ENCODE peak calls at places on chromosomes 12 and 14, in five cellular contexts. One of them, this sample, is unnamed.

GRCh38 chr14:50410921-50411320 is 14.2 kb upstream of the CDKL1 start:
- DNase-seq in CD4-positive, alpha-beta T cell: no peak
- DNase-seq in psoas muscle: no peak
- DNase-seq in CD8-positive, alpha-beta memory T cell: no peak
- DNase-seq in heart right ventricle: no peak
- DNase-seq in this sample: no peak

GRCh38 chr12:68745376-68745903 is 536 bp upstream of the SLC35E3 start:
- DNase-seq in heart right ventricle: no peak
- DNase-seq in CD8-positive, alpha-beta memory T cell: no peak
- DNase-seq in psoas muscle: no peak
- DNase-seq in CD4-positive, alpha-beta T cell: no peak
- DNase-seq in this sample: no peak

GRCh38 chr12:13024151-13024946 is 19.8 kb upstream of the FAM234B start:
- DNase-seq in heart right ventricle: no peak
- DNase-seq in CD4-positive, alpha-beta T cell: no peak
- DNase-seq in CD8-positive, alpha-beta memory T cell: no peak
- DNase-seq in psoas muscle: no peak
- DNase-seq in this sample: peak

GRCh38 chr12:51591020-51591901 is at the start of gene SCN8A:
- DNase-seq in psoas muscle: peak
- DNase-seq in heart right ventricle: peak
- DNase-seq in CD8-positive, alpha-beta memory T cell: peak
- DNase-seq in CD4-positive, alpha-beta T cell: peak
- DNase-seq in this sample: peak

GRCh38 chr12:105623337-105623736 is 292.8 kb downstream of the C12orf75 start:
- DNase-seq in CD4-positive, alpha-beta T cell: no peak
- DNase-seq in heart right ventricle: no peak
- DNase-seq in psoas muscle: no peak
- DNase-seq in CD8-positive, alpha-beta memory T cell: no peak
- DNase-seq in this sample: no peak

GRCh38 chr14:58048219-58048618 is 103.8 kb downstream of the ARMH4 start:
- DNase-seq in psoas muscle: no peak
- DNase-seq in heart right ventricle: no peak
- DNase-seq in CD8-positive, alpha-beta memory T cell: no peak
- DNase-seq in CD4-positive, alpha-beta T cell: no peak
- DNase-seq in this sample: no peak

GRCh38 chr14:101950516-101951215 is 13.7 kb upstream of the DYNC1H1 start:
- DNase-seq in CD8-positive, alpha-beta memory T cell: no peak
- DNase-seq in CD4-positive, alpha-beta T cell: no peak
- DNase-seq in heart right ventricle: no peak
- DNase-seq in psoas muscle: no peak
- DNase-seq in this sample: peak

GRCh38 chr12:78062781-78063180 is 232.1 kb downstream of the NAV3 start:
- DNase-seq in CD4-positive, alpha-beta T cell: no peak
- DNase-seq in heart right ventricle: peak
- DNase-seq in psoas muscle: no peak
- DNase-seq in CD8-positive, alpha-beta memory T cell: no peak
- DNase-seq in this sample: peak

GRCh38 chr14:71632440-71632946 is 299.7 kb upstream of the RGS6 start:
- DNase-seq in heart right ventricle: no peak
- DNase-seq in CD4-positive, alpha-beta T cell: no peak
- DNase-seq in CD8-positive, alpha-beta memory T cell: no peak
- DNase-seq in psoas muscle: no peak
- DNase-seq in this sample: no peak

GRCh38 chr12:49956663-49957569 is 4.8 kb upstream of the AQP5 start:
- DNase-seq in psoas muscle: no peak
- DNase-seq in CD4-positive, alpha-beta T cell: no peak
- DNase-seq in CD8-positive, alpha-beta memory T cell: no peak
- DNase-seq in heart right ventricle: no peak
- DNase-seq in this sample: no peak

GRCh38 chr12:132582582-132583279 is 27.7 kb downstream of the LRCOL1 start:
- DNase-seq in heart right ventricle: no peak
- DNase-seq in CD8-positive, alpha-beta memory T cell: no peak
- DNase-seq in psoas muscle: peak
- DNase-seq in CD4-positive, alpha-beta T cell: no peak
- DNase-seq in this sample: no peak

GRCh38 chr14:50766338-50766886 is 64.5 kb downstream of the NIN start:
- DNase-seq in psoas muscle: no peak
- DNase-seq in heart right ventricle: no peak
- DNase-seq in CD8-positive, alpha-beta memory T cell: no peak
- DNase-seq in CD4-positive, alpha-beta T cell: no peak
- DNase-seq in this sample: no peak

GRCh38 chr14:92439551-92440344 is 73.8 kb upstream of the RIN3 start:
- DNase-seq in CD4-positive, alpha-beta T cell: no peak
- DNase-seq in heart right ventricle: peak
- DNase-seq in CD8-positive, alpha-beta memory T cell: no peak
- DNase-seq in psoas muscle: no peak
- DNase-seq in this sample: no peak

GRCh38 chr12:6383572-6384498 is at the start of gene LTBR:
- DNase-seq in psoas muscle: peak
- DNase-seq in CD8-positive, alpha-beta memory T cell: no peak
- DNase-seq in CD4-positive, alpha-beta T cell: no peak
- DNase-seq in heart right ventricle: peak
- DNase-seq in this sample: peak

GRCh38 chr14:66403183-66403582 is 83.0 kb upstream of the CCDC196 start:
- DNase-seq in CD8-positive, alpha-beta memory T cell: no peak
- DNase-seq in CD4-positive, alpha-beta T cell: no peak
- DNase-seq in heart right ventricle: no peak
- DNase-seq in psoas muscle: no peak
- DNase-seq in this sample: no peak

GRCh38 chr12:7869137-7869536 is 3.6 kb downstream of the SLC2A14 start:
- DNase-seq in CD4-positive, alpha-beta T cell: no peak
- DNase-seq in psoas muscle: no peak
- DNase-seq in CD8-positive, alpha-beta memory T cell: no peak
- DNase-seq in heart right ventricle: no peak
- DNase-seq in this sample: no peak

GRCh38 chr14:103418508-103418818 is 33.2 kb downstream of the MARK3 start:
- DNase-seq in psoas muscle: no peak
- DNase-seq in CD8-positive, alpha-beta memory T cell: no peak
- DNase-seq in CD4-positive, alpha-beta T cell: no peak
- DNase-seq in heart right ventricle: no peak
- DNase-seq in this sample: no peak

GRCh38 chr14:36503771-36504741 is 16.0 kb downstream of the NKX2-1 start:
- DNase-seq in psoas muscle: no peak
- DNase-seq in CD4-positive, alpha-beta T cell: no peak
- DNase-seq in CD8-positive, alpha-beta memory T cell: no peak
- DNase-seq in heart right ventricle: no peak
- DNase-seq in this sample: no peak

GRCh38 chr12:131057211-131057721 is 103.6 kb downstream of the ADGRD1 start:
- DNase-seq in heart right ventricle: peak
- DNase-seq in CD8-positive, alpha-beta memory T cell: no peak
- DNase-seq in psoas muscle: no peak
- DNase-seq in CD4-positive, alpha-beta T cell: no peak
- DNase-seq in this sample: no peak

GRCh38 chr14:23653046-23653445 is 16.9 kb downstream of the DHRS2 start:
- DNase-seq in psoas muscle: no peak
- DNase-seq in heart right ventricle: no peak
- DNase-seq in CD4-positive, alpha-beta T cell: no peak
- DNase-seq in CD8-positive, alpha-beta memory T cell: no peak
- DNase-seq in this sample: no peak
- H3K27ac ChIP-seq in psoas muscle: no peak
- H3K27ac ChIP-seq in heart right ventricle: no peak
- H3K27ac ChIP-seq in CD4-positive, alpha-beta T cell: no peak
- H3K27ac ChIP-seq in CD8-positive, alpha-beta memory T cell: no peak
- H3K27ac ChIP-seq in this sample: no peak

GRCh38 chr12:101829639-101830390 is 944 bp downstream of the GNPTAB start:
- DNase-seq in CD8-positive, alpha-beta memory T cell: no peak
- DNase-seq in psoas muscle: no peak
- DNase-seq in CD4-positive, alpha-beta T cell: no peak
- DNase-seq in heart right ventricle: no peak
- DNase-seq in this sample: no peak
- H3K27ac ChIP-seq in CD8-positive, alpha-beta memory T cell: peak
- H3K27ac ChIP-seq in psoas muscle: peak
- H3K27ac ChIP-seq in CD4-positive, alpha-beta T cell: peak
- H3K27ac ChIP-seq in heart right ventricle: peak
- H3K27ac ChIP-seq in this sample: no peak

GRCh38 chr12:53057816-53058500 is 8.1 kb downstream of the TNS2 start:
- DNase-seq in CD4-positive, alpha-beta T cell: no peak
- DNase-seq in psoas muscle: peak
- DNase-seq in heart right ventricle: no peak
- DNase-seq in CD8-positive, alpha-beta memory T cell: no peak
- DNase-seq in this sample: no peak
- H3K27ac ChIP-seq in CD4-positive, alpha-beta T cell: no peak
- H3K27ac ChIP-seq in psoas muscle: no peak
- H3K27ac ChIP-seq in heart right ventricle: peak
- H3K27ac ChIP-seq in CD8-positive, alpha-beta memory T cell: no peak
- H3K27ac ChIP-seq in this sample: no peak

DNA sequence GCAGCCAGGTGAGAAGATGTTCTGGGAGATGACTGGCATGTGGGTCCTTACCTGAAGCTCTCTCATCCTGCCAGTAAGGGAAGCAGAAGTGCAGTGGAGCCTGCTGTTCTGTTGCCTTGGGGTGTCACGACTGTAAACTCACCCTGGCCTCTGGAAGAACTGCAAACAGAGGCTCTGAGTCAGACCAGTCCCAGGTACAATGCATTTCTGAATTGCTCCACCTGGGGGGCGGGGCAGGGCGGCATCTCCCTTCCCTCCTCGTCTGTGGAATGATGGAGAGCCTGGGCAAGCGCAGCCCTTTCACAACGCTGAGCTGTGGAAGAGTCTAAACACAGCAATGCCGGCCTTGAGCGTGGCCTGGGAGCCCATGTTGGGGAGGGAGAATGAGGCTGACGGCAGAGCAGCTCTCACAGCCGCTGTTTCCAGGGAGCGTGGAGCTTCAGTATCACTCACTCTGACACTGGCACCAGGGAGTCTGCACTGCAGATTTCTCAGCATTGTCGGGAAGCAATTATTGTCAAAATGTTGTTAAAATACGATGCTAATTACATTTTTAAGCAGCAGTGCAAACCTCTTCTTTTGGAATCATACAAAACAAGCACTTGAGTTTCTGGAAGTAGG is 244.2 kb upstream of the FKBP4 start:
- DNase-seq in CD4-positive, alpha-beta T cell: no peak
- DNase-seq in CD8-positive, alpha-beta memory T cell: no peak
- DNase-seq in psoas muscle: no peak
- DNase-seq in heart right ventricle: no peak
- DNase-seq in this sample: no peak
- H3K27ac ChIP-seq in CD4-positive, alpha-beta T cell: no peak
- H3K27ac ChIP-seq in CD8-positive, alpha-beta memory T cell: no peak
- H3K27ac ChIP-seq in psoas muscle: no peak
- H3K27ac ChIP-seq in heart right ventricle: no peak
- H3K27ac ChIP-seq in this sample: no peak

GRCh38 chr12:124995200-124995961 is 1.9 kb downstream of the BRI3BP start:
- DNase-seq in psoas muscle: no peak
- DNase-seq in CD8-positive, alpha-beta memory T cell: no peak
- DNase-seq in heart right ventricle: no peak
- DNase-seq in CD4-positive, alpha-beta T cell: no peak
- DNase-seq in this sample: no peak

GRCh38 chr12:124993568-124994434 is at the start of gene BRI3BP:
- DNase-seq in CD4-positive, alpha-beta T cell: peak
- DNase-seq in CD8-positive, alpha-beta memory T cell: peak
- DNase-seq in psoas muscle: peak
- DNase-seq in heart right ventricle: peak
- DNase-seq in this sample: peak

GRCh38 chr12:124998705-124999104 is 5.3 kb downstream of the BRI3BP start:
- DNase-seq in psoas muscle: no peak
- DNase-seq in heart right ventricle: no peak
- DNase-seq in CD8-positive, alpha-beta memory T cell: no peak
- DNase-seq in CD4-positive, alpha-beta T cell: no peak
- DNase-seq in this sample: no peak

GRCh38 chr12:124992874-124993567 is 424 bp upstream of the BRI3BP start:
- DNase-seq in CD4-positive, alpha-beta T cell: peak
- DNase-seq in heart right ventricle: no peak
- DNase-seq in CD8-positive, alpha-beta memory T cell: peak
- DNase-seq in psoas muscle: no peak
- DNase-seq in this sample: no peak

GRCh38 chr12:124994435-124994975 is 1.1 kb downstream of the BRI3BP start:
- DNase-seq in CD4-positive, alpha-beta T cell: no peak
- DNase-seq in heart right ventricle: no peak
- DNase-seq in CD8-positive, alpha-beta memory T cell: no peak
- DNase-seq in psoas muscle: no peak
- DNase-seq in this sample: no peak
- H3K27ac ChIP-seq in CD4-positive, alpha-beta T cell: no peak
- H3K27ac ChIP-seq in heart right ventricle: no peak
- H3K27ac ChIP-seq in CD8-positive, alpha-beta memory T cell: peak
- H3K27ac ChIP-seq in psoas muscle: no peak
- H3K27ac ChIP-seq in this sample: no peak

DNA sequence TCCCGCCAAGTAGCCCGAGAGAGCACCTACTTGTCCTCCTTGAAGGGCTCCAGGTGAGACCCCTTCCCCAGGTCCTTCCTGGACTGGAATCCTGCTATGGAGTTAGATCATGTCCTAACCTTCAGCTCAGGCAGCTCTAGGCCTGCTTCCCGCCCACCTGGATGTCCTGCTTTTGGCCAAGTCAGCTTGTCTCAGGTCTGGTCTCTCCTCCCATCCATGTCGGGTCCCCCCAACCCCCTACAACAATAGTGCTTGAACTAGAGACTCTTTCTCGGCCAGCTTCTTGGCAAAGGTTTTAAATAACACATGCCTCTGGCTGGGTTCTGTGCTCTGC is 3.6 kb downstream of the NAB2 start:
- DNase-seq in CD8-positive, alpha-beta memory T cell: no peak
- DNase-seq in heart right ventricle: no peak
- DNase-seq in psoas muscle: no peak
- DNase-seq in CD4-positive, alpha-beta T cell: no peak
- DNase-seq in this sample: no peak
- H3K27ac ChIP-seq in CD8-positive, alpha-beta memory T cell: no peak
- H3K27ac ChIP-seq in heart right ventricle: peak
- H3K27ac ChIP-seq in psoas muscle: no peak
- H3K27ac ChIP-seq in CD4-positive, alpha-beta T cell: peak
- H3K27ac ChIP-seq in this sample: peak

GRCh38 chr12:102757874-102758244 is 159.2 kb downstream of the PAH start:
- DNase-seq in CD8-positive, alpha-beta memory T cell: no peak
- DNase-seq in CD4-positive, alpha-beta T cell: no peak
- DNase-seq in heart right ventricle: no peak
- DNase-seq in psoas muscle: no peak
- DNase-seq in this sample: no peak

GRCh38 chr12:102757154-102757873 is 159.7 kb downstream of the PAH start:
- DNase-seq in psoas muscle: peak
- DNase-seq in CD4-positive, alpha-beta T cell: no peak
- DNase-seq in CD8-positive, alpha-beta memory T cell: no peak
- DNase-seq in heart right ventricle: peak
- DNase-seq in this sample: peak

GRCh38 chr12:102753802-102754201 is 163.2 kb downstream of the PAH start:
- DNase-seq in CD4-positive, alpha-beta T cell: no peak
- DNase-seq in CD8-positive, alpha-beta memory T cell: no peak
- DNase-seq in heart right ventricle: no peak
- DNase-seq in psoas muscle: no peak
- DNase-seq in this sample: no peak

GRCh38 chr12:102755271-102755670 is 161.8 kb downstream of the PAH start:
- DNase-seq in CD4-positive, alpha-beta T cell: no peak
- DNase-seq in psoas muscle: no peak
- DNase-seq in heart right ventricle: no peak
- DNase-seq in CD8-positive, alpha-beta memory T cell: no peak
- DNase-seq in this sample: no peak

GRCh38 chr12:102756564-102756963 is 160.5 kb downstream of the PAH start:
- DNase-seq in CD4-positive, alpha-beta T cell: no peak
- DNase-seq in CD8-positive, alpha-beta memory T cell: no peak
- DNase-seq in heart right ventricle: peak
- DNase-seq in psoas muscle: peak
- DNase-seq in this sample: no peak
- H3K27ac ChIP-seq in CD4-positive, alpha-beta T cell: no peak
- H3K27ac ChIP-seq in CD8-positive, alpha-beta memory T cell: no peak
- H3K27ac ChIP-seq in heart right ventricle: no peak
- H3K27ac ChIP-seq in psoas muscle: no peak
- H3K27ac ChIP-seq in this sample: peak

DNA sequence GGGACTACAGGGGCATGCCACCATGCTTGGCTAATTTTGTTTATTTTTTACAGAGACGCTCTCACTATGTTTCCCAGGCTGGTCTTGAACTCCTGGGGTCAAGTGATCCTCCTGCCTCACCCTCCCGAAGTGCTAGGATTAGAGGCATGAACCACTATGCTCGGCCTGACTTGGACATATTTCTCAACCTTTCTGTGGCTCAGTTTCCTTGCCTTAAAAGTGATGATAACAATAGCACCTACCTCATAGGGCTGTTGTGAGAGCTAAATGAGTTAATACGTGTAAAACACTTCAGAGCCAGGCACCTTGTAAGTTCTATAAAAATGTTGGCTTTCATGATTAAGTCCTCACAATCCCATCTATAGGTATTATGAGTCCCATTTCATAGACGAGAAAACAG is 89.2 kb upstream of the METAP2 start:
- DNase-seq in heart right ventricle: no peak
- DNase-seq in CD8-positive, alpha-beta memory T cell: no peak
- DNase-seq in CD4-positive, alpha-beta T cell: no peak
- DNase-seq in psoas muscle: no peak
- DNase-seq in this sample: no peak
- H3K27ac ChIP-seq in heart right ventricle: peak
- H3K27ac ChIP-seq in CD8-positive, alpha-beta memory T cell: no peak
- H3K27ac ChIP-seq in CD4-positive, alpha-beta T cell: no peak
- H3K27ac ChIP-seq in psoas muscle: peak
- H3K27ac ChIP-seq in this sample: no peak